ENCODE peak calls at places on chromosomes 12 and 14, in ten cellular contexts. R is IMR-90, N is uterus, K is testis, Y is Peyer's patch, S is HepG2, M is A549, W is body of pancreas, X is K562, H is transverse colon. T is an unnamed sample.
A peak's percentile ranks its signal among the peaks of the same experiment; 100 is the strongest.

GRCh38 chr12:69341328-69341727 is 6.9 kb upstream of the LYZ start:
- DNase-seq in S (no peak), R (no peak), K (no peak), N (no peak), H (no peak), M (no peak), Y (no peak), X (peak; percentile 18), W (peak; percentile 43), T (no peak)

GRCh38 chr14:74018029-74018703 is 922 bp downstream of the ENTPD5 start:
- DNase-seq in H (no peak), S (peak; percentile 32), X (no peak), W (no peak), Y (no peak), R (peak; percentile 64), K (no peak), M (peak; percentile 61), N (no peak), T (no peak)

GRCh38 chr12:126202138-126202537 is 1136.9 kb downstream of the AACS start:
- DNase-seq in K (no peak), Y (no peak), M (no peak), X (no peak), S (no peak), N (no peak), H (no peak), R (no peak), W (no peak), T (no peak)

GRCh38 chr14:81400202-81400678 is at the start of gene STON2:
- DNase-seq in R (no peak), X (peak; percentile 75), Y (peak; percentile 58), S (no peak), K (peak; percentile 16), N (no peak), W (peak; percentile 28), H (peak; percentile 69), M (peak; percentile 16), T (peak; percentile 68)

GRCh38 chr12:65335021-65335714 is 56.7 kb downstream of the MSRB3 start:
- DNase-seq in M (peak; percentile 13), Y (no peak), R (peak; percentile 95), N (peak; percentile 79), X (no peak), S (peak; percentile 86), H (no peak), K (no peak), W (peak; percentile 36), T (no peak)

GRCh38 chr12:122909442-122910288 is 13.7 kb upstream of the VPS37B start:
- DNase-seq in H (no peak), S (no peak), R (no peak), W (peak; percentile 46), X (no peak), K (peak; percentile 87), Y (no peak), M (no peak), N (no peak), T (no peak)

GRCh38 chr14:71918955-71919354 is 13.3 kb upstream of the RGS6 start:
- DNase-seq in R (no peak), N (no peak), Y (no peak), M (no peak), K (no peak), W (no peak), H (no peak), X (no peak), S (no peak), T (no peak)

GRCh38 chr14:92466068-92466458 is 47.5 kb upstream of the RIN3 start:
- DNase-seq in K (peak; percentile 11), Y (no peak), X (no peak), H (no peak), M (no peak), N (no peak), R (no peak), S (no peak), W (peak; percentile 46), T (no peak)

GRCh38 chr12:119669744-119670472 is 2.0 kb downstream of the PRKAB1 start:
- DNase-seq in K (no peak), M (no peak), H (peak; percentile 70), X (no peak), N (no peak), R (no peak), S (peak; percentile 83), Y (peak; percentile 71), W (peak; percentile 83), T (no peak)

GRCh38 chr12:119666900-119667576 is 895 bp upstream of the PRKAB1 start:
- DNase-seq in H (no peak), M (no peak), Y (no peak), N (no peak), S (no peak), R (no peak), K (no peak), W (no peak), X (no peak), T (no peak)

GRCh38 chr12:119666226-119666808 is 1.6 kb upstream of the PRKAB1 start:
- DNase-seq in X (no peak), Y (no peak), W (no peak), S (no peak), N (no peak), H (no peak), R (no peak), K (no peak), M (no peak), T (no peak)

GRCh38 chr12:119668315-119668651 is 350 bp downstream of the PRKAB1 start:
- DNase-seq in W (no peak), K (no peak), N (no peak), S (no peak), Y (no peak), M (no peak), R (peak; percentile 8), H (no peak), X (no peak), T (no peak)

DNA sequence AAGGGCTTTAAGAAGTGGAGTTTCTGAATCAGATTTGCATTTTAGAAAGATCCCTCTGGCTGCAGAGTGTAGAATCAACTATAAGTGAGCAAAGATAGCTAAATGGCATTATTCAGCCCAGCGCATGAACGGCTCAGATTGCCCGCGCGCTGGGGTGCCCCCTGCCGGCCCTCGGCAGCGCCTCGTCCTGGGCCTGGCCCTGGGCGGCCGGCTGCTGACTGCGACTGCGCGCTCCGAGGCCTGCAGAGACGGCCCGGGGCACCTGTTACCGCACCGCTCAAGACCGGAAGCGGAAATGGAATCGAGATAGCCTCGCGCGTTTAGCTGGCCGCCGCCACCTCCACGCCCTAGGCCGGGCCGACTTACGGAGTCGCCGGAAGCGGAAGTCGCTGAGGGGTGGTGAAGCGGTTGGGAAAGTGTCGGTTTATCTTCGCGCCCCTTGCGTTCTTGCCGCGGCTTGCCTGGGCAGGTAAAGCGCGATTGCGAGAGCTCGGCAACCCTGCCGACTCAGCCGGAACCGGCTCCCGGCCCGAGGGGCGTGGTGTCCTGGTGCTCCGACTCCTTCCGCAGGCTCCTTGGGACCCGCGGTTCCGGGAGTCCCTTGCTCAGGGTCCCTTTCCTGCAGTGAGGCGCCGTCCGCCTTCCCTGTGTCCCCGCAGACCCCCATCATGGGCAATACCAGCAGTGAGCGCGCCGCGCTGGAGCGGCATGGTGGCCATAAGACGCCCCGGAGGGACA is at the start of gene PRKAB1:
- DNase-seq in W (peak; percentile 99), X (peak; percentile 95), N (peak; percentile 93), H (peak; percentile 98), S (peak; percentile 96), M (peak; percentile 95), R (peak; percentile 96), Y (peak; percentile 99), K (peak; percentile 98), T (peak; percentile 99)
- TF ChIP-seq POLR2A in W (peak; percentile 92), X (peak; percentile 92), N (no peak), H (peak; percentile 98), S (peak; percentile 80), M (peak; percentile 86), R (peak; percentile 61), Y (peak; percentile 92), K (no peak), T (no peak)

GRCh38 chr12:120939954-120940353 is 35.8 kb upstream of the SPPL3 start:
- DNase-seq in X (no peak), M (no peak), Y (no peak), H (no peak), R (no peak), K (no peak), N (no peak), S (no peak), W (no peak), T (no peak)

GRCh38 chr12:120940799-120941198 is 36.6 kb upstream of the SPPL3 start:
- DNase-seq in X (no peak), Y (no peak), R (peak; percentile 11), N (no peak), K (no peak), S (no peak), H (no peak), W (no peak), M (no peak), T (no peak)

GRCh38 chr12:120941846-120942405 is 36.4 kb upstream of the HNF1A start:
- DNase-seq in M (no peak), N (no peak), X (no peak), S (no peak), K (no peak), Y (no peak), H (no peak), R (no peak), W (no peak), T (no peak)

GRCh38 chr12:120941412-120941811 is 36.9 kb upstream of the HNF1A start:
- DNase-seq in X (no peak), H (no peak), K (no peak), N (no peak), M (no peak), S (no peak), Y (no peak), W (no peak), R (no peak), T (no peak)

DNA sequence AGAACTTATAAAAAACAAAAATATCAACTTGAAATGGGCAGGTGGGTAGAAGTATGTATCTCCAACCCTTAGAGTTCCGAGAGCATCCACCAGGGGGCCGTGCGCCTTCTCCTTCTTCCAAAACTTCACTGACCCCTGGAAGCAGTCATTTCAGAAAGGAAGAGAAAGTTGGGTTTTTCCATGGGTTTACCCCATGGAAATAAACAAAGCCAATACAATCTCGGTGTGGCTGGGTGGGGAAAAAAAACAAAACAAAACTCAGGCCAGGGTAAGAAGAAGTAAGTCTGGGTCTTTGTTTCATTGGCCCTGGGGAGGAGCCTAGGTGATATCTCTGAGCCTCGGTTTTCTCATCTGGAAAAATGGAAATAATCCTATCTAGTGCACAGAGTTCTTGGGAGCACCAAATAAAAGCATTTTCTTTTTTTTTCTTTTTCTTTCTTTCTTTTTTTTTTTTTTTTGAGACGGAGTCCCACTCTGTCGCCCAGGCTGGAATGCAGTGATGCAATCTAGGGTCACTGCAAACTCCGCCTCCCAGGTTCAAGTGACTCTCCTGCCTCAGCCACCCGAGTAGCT is 33.6 kb upstream of the HNF1A start:
- DNase-seq in M (peak; percentile 82), W (peak; percentile 69), X (peak; percentile 66), H (peak; percentile 69), K (peak; percentile 62), Y (peak; percentile 82), S (no peak), R (peak; percentile 18), N (no peak), T (peak; percentile 38)
- TF ChIP-seq CTCF in M (peak; percentile 74), W (peak; percentile 60), X (peak; percentile 64), H (peak; percentile 73), K (peak; percentile 45), Y (peak; percentile 45), S (peak; percentile 68), R (peak; percentile 57), N (peak; percentile 48), T (no peak)

GRCh38 chr12:130546494-130546893 is 169.6 kb downstream of the RIMBP2 start:
- DNase-seq in W (no peak), H (no peak), R (no peak), N (no peak), K (no peak), M (no peak), Y (no peak), S (no peak), X (no peak), T (no peak)
- TF ChIP-seq POLR2A in W (no peak), H (no peak), R (no peak), N (no peak), K (no peak), M (no peak), Y (no peak), S (no peak), X (no peak), T (no peak)

DNA sequence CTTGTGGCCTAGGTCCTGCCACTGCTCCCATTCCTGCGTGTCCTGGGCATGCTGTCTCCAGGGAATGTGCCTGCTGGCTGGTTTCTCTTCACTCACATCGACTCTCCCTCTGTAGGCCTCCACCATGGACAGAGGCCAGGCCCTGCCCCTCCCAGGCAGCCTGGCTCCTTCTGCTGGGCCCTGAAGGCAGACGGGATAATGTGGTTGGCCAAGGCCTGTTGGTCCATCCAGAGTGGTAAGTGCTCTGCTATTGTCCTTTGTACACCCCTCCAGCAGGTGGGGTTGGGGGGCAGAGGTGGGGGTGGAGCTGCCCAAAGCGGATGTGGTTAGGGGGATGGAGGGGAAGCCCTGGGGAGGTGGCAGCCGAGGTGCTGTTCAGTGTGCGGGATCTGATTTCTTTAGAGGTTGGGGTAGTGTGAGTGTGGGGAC is 9.5 kb upstream of the NR4A1 start:
- DNase-seq in Y (no peak), X (peak; percentile 45), K (peak; percentile 67), M (no peak), W (no peak), S (no peak), N (no peak), H (no peak), R (peak; percentile 44), T (no peak)
- TF ChIP-seq CTCF in Y (no peak), X (peak; percentile 30), K (no peak), M (no peak), W (no peak), S (no peak), N (no peak), H (no peak), R (no peak), T (no peak)

T was measured in lower leg skin.